ENCODE peak calls at places on chromosomes 5 and 9, in six cellular contexts. M is HCT116, P is spleen, T is upper lobe of left lung, K is stomach, Z is H1. Y is an unnamed sample. For H3K4me1, the result is how much of the 10 kb centered on the place peaks cover.

GRCh38 chr5:6459896-6460295 is 11.2 kb downstream of the UBE2QL1 start:
- DNase-seq in K (no peak), T (no peak), P (no peak), Z (no peak), M (no peak), Y (no peak)

GRCh38 chr5:83313431-83313830 is 158.1 kb upstream of the VCAN start:
- DNase-seq in K (no peak), M (no peak), T (no peak), P (no peak), Z (no peak), Y (no peak)

GRCh38 chr9:134301387-134302129 is 24.7 kb upstream of the RXRA start:
- DNase-seq in T (no peak), Z (no peak), M (no peak), P (peak), K (no peak), Y (no peak)

GRCh38 chr5:31855527-31855862 is 216.6 kb downstream of the PDZD2 start:
- DNase-seq in T (no peak), P (no peak), K (no peak), M (no peak), Z (no peak), Y (no peak)

GRCh38 chr9:132214027-132214622 is 52.3 kb downstream of the NTNG2 start:
- DNase-seq in M (peak), Z (no peak), K (peak), T (peak), P (no peak), Y (no peak)

GRCh38 chr5:79526928-79527327 is 13.0 kb upstream of the HOMER1 start:
- DNase-seq in Z (no peak), M (no peak), T (no peak), K (no peak), P (no peak), Y (no peak)

GRCh38 chr5:112691758-112692157 is 45.9 kb upstream of the APC start:
- DNase-seq in K (no peak), M (no peak), P (no peak), T (no peak), Z (peak), Y (no peak)

GRCh38 chr9:32251539-32251938 is 132.9 kb upstream of the ACO1 start:
- DNase-seq in M (peak), T (peak), P (no peak), K (peak), Z (peak), Y (peak)

GRCh38 chr5:95471922-95472321 is 80.8 kb downstream of the FAM81B start:
- DNase-seq in T (no peak), P (no peak), K (no peak), Z (no peak), M (no peak), Y (no peak)

GRCh38 chr9:130660683-130661460 is 3.5 kb upstream of the PRDM12 start:
- DNase-seq in Z (no peak), T (no peak), P (no peak), K (no peak), M (no peak), Y (no peak)

GRCh38 chr9:108002296-108003056 is 512.9 kb upstream of the KLF4 start:
- DNase-seq in K (no peak), M (peak), T (peak), P (no peak), Z (no peak), Y (peak)

GRCh38 chr9:96193356-96193755 is 108.6 kb downstream of the HSD17B3 start:
- DNase-seq in P (no peak), Z (no peak), K (no peak), T (no peak), M (no peak), Y (no peak)

GRCh38 chr9:135245482-135246247 is 158.2 kb downstream of the OLFM1 start:
- DNase-seq in M (no peak), K (no peak), T (no peak), P (peak), Z (no peak), Y (no peak)

GRCh38 chr9:86749530-86750275 is 197.6 kb downstream of the GAS1 start:
- DNase-seq in M (no peak), P (no peak), T (no peak), K (no peak), Z (no peak), Y (no peak)

GRCh38 chr5:143871672-143872071 is 59.7 kb downstream of the HMHB1 start:
- DNase-seq in Z (no peak), K (no peak), T (no peak), M (no peak), P (no peak), Y (no peak)

GRCh38 chr5:55371145-55371544 is 63.4 kb downstream of the MTREX start:
- DNase-seq in M (no peak), P (no peak), Z (no peak), K (no peak), T (no peak), Y (no peak)

GRCh38 chr5:92641031-92641962 is 939.7 kb downstream of the NR2F1-AS1 start:
- DNase-seq in M (peak), K (no peak), T (no peak), Z (no peak), P (no peak), Y (no peak)

GRCh38 chr5:72126796-72127195 is 19.5 kb downstream of the MAP1B start:
- DNase-seq in P (no peak), T (no peak), K (no peak), M (no peak), Z (no peak), Y (no peak)

GRCh38 chr5:171849585-171850353 is 64.2 kb downstream of the SMIM23 start:
- DNase-seq in K (no peak), Z (no peak), M (no peak), P (no peak), T (no peak), Y (no peak)

GRCh38 chr5:1107167-1108007 is 4.5 kb downstream of the SLC12A7 start:
- DNase-seq in K (no peak), P (no peak), M (no peak), T (no peak), Z (peak), Y (no peak)

GRCh38 chr9:133955821-133956411 is 36.2 kb downstream of the VAV2 start:
- DNase-seq in T (no peak), M (no peak), K (no peak), Z (no peak), P (peak), Y (peak)

GRCh38 chr5:50593681-50594080 is 72.8 kb upstream of the PARP8 start:
- DNase-seq in K (no peak), T (no peak), M (no peak), P (no peak), Z (no peak), Y (no peak)

GRCh38 chr9:82188817-82189216 is 200.2 kb downstream of the SPATA31D1 start:
- DNase-seq in M (no peak), P (no peak), K (no peak), T (no peak), Z (no peak), Y (no peak)

GRCh38 chr9:109560470-109561132 is 62.5 kb upstream of the PTPN3 start:
- DNase-seq in T (no peak), P (no peak), Z (no peak), K (no peak), M (peak), Y (no peak)

GRCh38 chr5:78008356-78008967 is 232.3 kb upstream of the TBCA start:
- DNase-seq in M (peak), K (no peak), Z (no peak), T (no peak), P (no peak), Y (no peak)

GRCh38 chr9:71814805-71815204 is 46.5 kb upstream of the CEMIP2 start:
- DNase-seq in K (no peak), M (no peak), P (no peak), Z (no peak), T (no peak), Y (no peak)

GRCh38 chr9:83649080-83649479 is 26.1 kb downstream of the IDNK start:
- DNase-seq in Z (peak), T (peak), P (peak), M (peak), K (peak), Y (peak)

GRCh38 chr9:131640438-131641181 is 95.3 kb downstream of the PRRT1B start:
- DNase-seq in Z (no peak), P (no peak), K (no peak), T (no peak), M (no peak), Y (no peak)

GRCh38 chr5:88244686-88245085 is 24.0 kb downstream of the TMEM161B start:
- DNase-seq in K (no peak), Z (no peak), M (no peak), T (no peak), P (no peak), Y (no peak)

GRCh38 chr5:36726317-36726716 is 119.9 kb downstream of the SLC1A3 start:
- DNase-seq in Z (no peak), T (no peak), M (no peak), P (no peak), K (no peak), Y (no peak)

GRCh38 chr5:36657563-36657995 is 51.2 kb downstream of the SLC1A3 start:
- DNase-seq in P (no peak), M (peak), K (peak), T (peak), Z (no peak), Y (no peak)

GRCh38 chr9:106107716-106108115 is 413.4 kb downstream of the TMEM38B start:
- DNase-seq in P (no peak), T (no peak), K (no peak), Z (no peak), M (no peak), Y (no peak)

GRCh38 chr9:106110483-106110882 is 416.1 kb downstream of the TMEM38B start:
- DNase-seq in M (no peak), K (no peak), T (no peak), Z (no peak), P (no peak), Y (no peak)

GRCh38 chr9:106106396-106106795 is 412.1 kb downstream of the TMEM38B start:
- DNase-seq in P (no peak), K (no peak), T (no peak), Z (no peak), M (no peak), Y (no peak)

GRCh38 chr9:106111039-106111740 is 416.8 kb downstream of the TMEM38B start:
- DNase-seq in T (no peak), M (no peak), Z (no peak), K (no peak), P (no peak), Y (no peak)
- TF ChIP-seq POLR2A in T (no peak), M (no peak), Z (no peak), K (no peak), P (no peak), Y (no peak)

GRCh38 chr9:129469988-129470316 is 150.9 kb downstream of the C9orf50 start:
- DNase-seq in K (no peak), M (no peak), P (no peak), T (no peak), Z (no peak), Y (no peak)
- H3K4me1 ChIP-seq in K (under half), M (half or more), P (under half), T (under half), Z (under half), Y (under half)

GRCh38 chr5:39138892-39139291 is 64.7 kb upstream of the RICTOR start:
- DNase-seq in T (no peak), K (no peak), P (no peak), M (no peak), Z (no peak), Y (no peak)
- TF ChIP-seq POLR2AphosphoS5 in T (no peak), K (no peak), P (no peak), M (no peak), Z (no peak), Y (no peak)

GRCh38 chr5:151213803-151214613 is 9.9 kb downstream of the CCDC69 start:
- DNase-seq in M (no peak), Z (no peak), T (peak), K (peak), P (peak), Y (peak)
- TF ChIP-seq POLR2A in M (no peak), Z (no peak), T (no peak), K (no peak), P (no peak), Y (peak)

GRCh38 chr9:113598451-113598850 is 134.9 kb downstream of the RGS3 start:
- DNase-seq in M (no peak), T (no peak), P (peak), K (no peak), Z (no peak), Y (no peak)
- H3K4me1 ChIP-seq in M (under half), T (under half), P (half or more), K (half or more), Z (under half), Y (under half)